ENCODE peak calls at places on chromosome 1, in five cellular contexts. Y is psoas muscle, Z is PC-3, U is heart left ventricle, Q is lower lobe of right lung. A is an unnamed sample. For H3K27me3 and H3K4me1, the result is how much of the 10 kb centered on the place peaks cover.

GRCh38 chr1:3087049-3087448 is 18.0 kb downstream of the PRDM16 start:
- DNase-seq in Y (no peak), Z (no peak), U (no peak), Q (no peak), A (no peak)

GRCh38 chr1:163231385-163231784 is 28.7 kb upstream of the RGS5 start:
- DNase-seq in Y (no peak), Z (no peak), U (no peak), Q (no peak), A (no peak)

GRCh38 chr1:45272943-45273342 is 53.8 kb upstream of the HPDL start:
- DNase-seq in Y (no peak), Z (peak), U (no peak), Q (no peak), A (no peak)

GRCh38 chr1:40650075-40650474 is 15.4 kb downstream of the RIMS3 start:
- DNase-seq in Y (no peak), Z (no peak), U (peak), Q (no peak), A (no peak)

GRCh38 chr1:40786171-40786994 is 2.8 kb downstream of the KCNQ4 start:
- DNase-seq in Y (peak), Z (no peak), U (no peak), Q (no peak), A (no peak)

GRCh38 chr1:61842863-61843514 is 100.7 kb downstream of the PATJ start:
- DNase-seq in Y (no peak), Z (peak), U (no peak), Q (no peak), A (no peak)

GRCh38 chr1:39105841-39106765 is 80.0 kb downstream of the NDUFS5 start:
- DNase-seq in Y (peak), Z (peak), U (peak), Q (peak), A (peak)

GRCh38 chr1:79726911-79727310 is 720.4 kb upstream of the ADGRL4 start:
- DNase-seq in Y (no peak), Z (no peak), U (no peak), Q (no peak), A (no peak)

GRCh38 chr1:156400191-156400920 is 31.3 kb downstream of the RHBG start:
- DNase-seq in Y (no peak), Z (no peak), U (no peak), Q (no peak), A (no peak)
- H3K27me3 ChIP-seq in Y (under half), Z (under half), U (under half), Q (under half), A (under half)

DNA sequence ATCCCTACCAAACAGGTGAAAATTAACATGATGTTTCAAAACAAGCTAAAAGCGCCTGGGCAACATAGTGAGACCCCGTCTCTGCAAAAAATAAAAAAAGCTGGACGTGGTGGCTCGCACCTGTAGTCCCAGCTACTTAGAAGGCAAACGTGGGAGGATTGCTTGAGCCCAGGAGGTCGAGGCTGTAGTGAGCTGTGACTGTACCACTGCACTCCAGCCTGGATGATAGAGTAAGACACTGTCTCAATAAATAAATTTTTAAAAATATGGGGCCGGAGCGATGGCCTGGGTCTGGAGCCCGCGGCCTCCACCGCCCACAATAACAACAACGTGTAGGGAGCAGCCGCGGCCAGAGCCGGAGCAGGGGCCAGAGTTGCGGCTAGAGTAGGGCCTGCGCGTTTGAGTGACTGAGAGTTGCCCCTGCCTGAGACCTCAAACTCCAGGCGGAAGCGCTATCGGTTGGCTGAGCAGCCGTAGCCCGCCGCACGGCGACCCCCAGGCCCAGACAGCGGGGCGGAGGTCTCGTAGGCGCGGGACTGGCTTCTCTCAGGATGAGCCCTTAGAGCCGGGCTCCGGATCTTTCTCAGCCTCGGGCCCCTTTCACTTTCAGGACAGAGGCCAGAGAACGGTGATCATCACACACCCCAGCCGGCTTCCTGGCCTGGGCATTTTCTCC is 41.4 kb downstream of the ZMYM1 start:
- DNase-seq in Y (no peak), Z (no peak), U (peak), Q (no peak), A (peak)
- H3K4me3 ChIP-seq in Y (peak), Z (no peak), U (peak), Q (peak), A (peak)

GRCh38 chr1:8863712-8864324 is 14.7 kb downstream of the ENO1 start:
- DNase-seq in Y (no peak), Z (no peak), U (no peak), Q (no peak), A (no peak)

GRCh38 chr1:8862528-8862927 is 16.0 kb downstream of the ENO1 start:
- DNase-seq in Y (no peak), Z (peak), U (no peak), Q (no peak), A (no peak)

GRCh38 chr1:8864713-8865397 is 13.6 kb downstream of the ENO1 start:
- DNase-seq in Y (no peak), Z (no peak), U (no peak), Q (no peak), A (no peak)

GRCh38 chr1:8860738-8861516 is 17.6 kb downstream of the ENO1 start:
- DNase-seq in Y (no peak), Z (no peak), U (no peak), Q (no peak), A (peak)

GRCh38 chr1:8863138-8863537 is 15.3 kb downstream of the ENO1 start:
- DNase-seq in Y (no peak), Z (no peak), U (no peak), Q (no peak), A (peak)
- H3K4me1 ChIP-seq in Y (half or more), Z (under half), U (under half), Q (under half), A (under half)

GRCh38 chr1:245693116-245693515 is 538.3 kb downstream of the KIF26B start:
- DNase-seq in Y (no peak), Z (no peak), U (no peak), Q (no peak), A (no peak)
- H3K27me3 ChIP-seq in Y (under half), Z (under half), U (under half), Q (under half), A (under half)

GRCh38 chr1:6485937-6486250 is 5.6 kb downstream of the PLEKHG5 start:
- DNase-seq in Y (no peak), Z (no peak), U (no peak), Q (no peak), A (no peak)
- H3K4me3 ChIP-seq in Y (peak), Z (peak), U (peak), Q (peak), A (peak)

GRCh38 chr1:223711838-223712183 is 528 bp upstream of the CAPN2 start:
- DNase-seq in Y (no peak), Z (peak), U (no peak), Q (no peak), A (no peak)
- H3K4me1 ChIP-seq in Y (half or more), Z (half or more), U (under half), Q (half or more), A (under half)

GRCh38 chr1:204931768-204932572 is 61.3 kb downstream of the NFASC start:
- DNase-seq in Y (no peak), Z (no peak), U (no peak), Q (no peak), A (no peak)
- H3K27me3 ChIP-seq in Y (under half), Z (half or more), U (under half), Q (under half), A (under half)

GRCh38 chr1:207666342-207666741 is 21.4 kb downstream of the CR1L start:
- DNase-seq in Y (no peak), Z (no peak), U (no peak), Q (no peak), A (no peak)

GRCh38 chr1:207670997-207671396 is 26.1 kb downstream of the CR1L start:
- DNase-seq in Y (no peak), Z (no peak), U (no peak), Q (no peak), A (no peak)

GRCh38 chr1:207672525-207673130 is 27.7 kb downstream of the CR1L start:
- DNase-seq in Y (no peak), Z (peak), U (no peak), Q (no peak), A (no peak)

GRCh38 chr1:207670192-207670591 is 25.3 kb downstream of the CR1L start:
- DNase-seq in Y (no peak), Z (no peak), U (no peak), Q (no peak), A (no peak)

GRCh38 chr1:207669469-207670111 is 24.7 kb downstream of the CR1L start:
- DNase-seq in Y (no peak), Z (no peak), U (no peak), Q (no peak), A (peak)
- H3K4me3 ChIP-seq in Y (peak), Z (no peak), U (peak), Q (peak), A (peak)

DNA sequence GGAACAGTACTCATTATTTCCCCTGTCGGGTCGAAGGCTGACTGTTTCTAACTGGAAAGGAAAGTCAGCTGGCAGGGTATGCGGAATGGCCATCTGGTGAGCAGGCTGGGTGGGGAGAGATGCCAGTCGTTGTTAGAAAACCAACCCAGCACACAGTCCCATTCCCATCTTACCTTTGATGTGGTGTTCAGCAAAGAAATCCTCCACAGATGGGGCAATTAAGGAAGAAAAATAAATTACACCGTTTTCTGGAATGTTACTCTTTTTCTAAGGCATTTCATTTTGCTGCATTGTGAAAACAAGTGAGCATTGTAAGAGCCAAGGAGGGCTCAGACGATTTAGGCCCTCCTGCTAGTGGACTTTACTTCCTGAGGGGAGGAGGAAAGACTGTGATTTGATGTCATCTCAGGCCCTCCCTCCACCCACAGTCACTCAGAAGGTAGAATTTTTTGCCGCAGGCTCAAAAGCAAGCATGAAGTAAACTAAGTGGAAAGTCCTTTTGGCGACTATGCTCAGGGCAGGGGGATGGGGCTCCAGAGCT is at the start of gene SLC16A4:
- DNase-seq in Y (no peak), Z (no peak), U (peak), Q (no peak), A (no peak)
- H3K4me1 ChIP-seq in Y (under half), Z (under half), U (under half), Q (under half), A (under half)